ENCODE peak calls at places on chromosomes 13 and 19, in seven cellular contexts. S is right atrium auricular region, K is breast epithelium, L is LNCaP clone FGC, D is cardiac fibroblast, W is D721Med, H is natural killer cell. E is an unnamed sample.
A peak's percentile ranks its signal among the peaks of the same experiment; 100 is the strongest.

GRCh38 chr13:94272038-94272437 is 207.4 kb downstream of the DCT start:
- DNase-seq in S (no peak), K (no peak), L (no peak), D (peak; percentile 24), W (no peak), H (no peak), E (no peak)

GRCh38 chr19:58492265-58492664 is 16.1 kb downstream of the ZNF446 start:
- DNase-seq in S (no peak), K (no peak), L (no peak), D (no peak), W (no peak), H (no peak), E (no peak)

GRCh38 chr13:59111711-59112110 is 1052.0 kb downstream of the DIAPH3 start:
- DNase-seq in S (no peak), K (no peak), L (no peak), D (peak; percentile 86), W (no peak), H (no peak), E (no peak)

GRCh38 chr13:41694902-41695301 is 237.6 kb downstream of the RGCC start:
- DNase-seq in S (peak; percentile 61), K (no peak), L (no peak), D (peak; percentile 98), W (no peak), H (no peak), E (peak; percentile 40)

GRCh38 chr19:33746159-33746558 is 50.5 kb upstream of the KCTD15 start:
- DNase-seq in S (no peak), K (no peak), L (no peak), D (no peak), W (no peak), H (no peak), E (no peak)

GRCh38 chr13:113489549-113490495 is 689 bp downstream of the DCUN1D2 start:
- DNase-seq in S (no peak), K (no peak), L (no peak), D (peak; percentile 48), W (no peak), H (no peak), E (peak; percentile 1)

GRCh38 chr13:25463496-25463895 is 91.7 kb downstream of the ATP8A2 start:
- DNase-seq in S (no peak), K (no peak), L (no peak), D (peak; percentile 11), W (no peak), H (no peak), E (no peak)

GRCh38 chr13:106550570-106551135 is 15.2 kb upstream of the EFNB2 start:
- DNase-seq in S (no peak), K (no peak), L (peak; percentile 91), D (no peak), W (no peak), H (no peak), E (no peak)

GRCh38 chr13:70723732-70724131 is 615.5 kb upstream of the KLHL1 start:
- DNase-seq in S (no peak), K (no peak), L (no peak), D (peak; percentile 9), W (no peak), H (no peak), E (no peak)

GRCh38 chr13:110116072-110116487 is 190.9 kb downstream of the COL4A1 start:
- DNase-seq in S (no peak), K (no peak), L (no peak), D (peak; percentile 77), W (peak; percentile 57), H (peak; percentile 34), E (peak; percentile 63)

GRCh38 chr13:113367020-113367560 is 3.2 kb upstream of the GRTP1 start:
- DNase-seq in S (peak; percentile 57), K (no peak), L (no peak), D (no peak), W (no peak), H (no peak), E (no peak)

GRCh38 chr13:60765700-60766411 is 368.8 kb downstream of the TDRD3 start:
- DNase-seq in S (peak; percentile 61), K (no peak), L (no peak), D (peak; percentile 11), W (no peak), H (no peak), E (no peak)

GRCh38 chr13:104318121-104318520 is 1251.9 kb upstream of the SLC10A2 start:
- DNase-seq in S (no peak), K (no peak), L (peak; percentile 49), D (peak; percentile 68), W (no peak), H (no peak), E (no peak)
- TF ChIP-seq CTCF in S (no peak), K (no peak), L (peak; percentile 61), D (peak; percentile 52), W (peak; percentile 56), H (no peak), E (no peak)

DNA sequence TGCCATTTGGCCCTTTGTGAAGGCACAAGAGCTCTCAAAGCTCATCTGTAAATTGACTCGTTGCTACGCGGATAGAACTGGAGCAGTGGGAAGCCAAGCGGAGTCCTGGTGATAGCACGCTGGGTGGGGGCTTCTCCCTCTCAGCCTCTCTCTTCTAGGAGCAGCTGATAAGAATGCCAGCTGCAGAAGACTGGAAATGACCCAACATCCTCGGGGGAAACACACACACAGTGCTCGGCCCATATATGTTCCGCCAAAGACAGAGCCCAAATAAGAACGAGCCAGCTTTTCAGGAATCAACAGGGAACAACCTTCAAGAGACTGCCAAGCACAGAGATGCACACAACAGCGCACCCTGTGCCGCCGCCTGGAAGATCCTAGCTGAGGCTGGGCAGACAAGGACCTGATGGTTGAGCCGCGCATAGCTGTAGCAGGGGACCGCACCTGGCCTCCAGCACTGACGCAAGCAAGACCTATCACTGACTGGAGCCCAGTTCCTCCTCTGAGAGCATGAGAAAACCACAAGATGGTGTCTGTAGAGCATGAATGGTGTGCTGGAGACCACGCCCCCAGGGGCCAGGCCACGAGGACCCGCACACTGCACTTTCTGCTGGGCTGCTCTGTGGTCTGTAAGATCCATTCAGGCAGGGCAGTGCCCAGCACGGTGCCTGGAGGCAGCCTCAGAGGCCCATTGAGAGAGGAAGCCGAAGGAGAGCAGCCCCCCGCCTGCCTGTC is 16.0 kb upstream of the SLC35E1 start:
- DNase-seq in S (no peak), K (no peak), L (no peak), D (peak; percentile 43), W (no peak), H (peak; percentile 62), E (no peak)
- TF ChIP-seq CTCF in S (no peak), K (no peak), L (no peak), D (no peak), W (no peak), H (no peak), E (no peak)

GRCh38 chr19:35988824-35989223 is 6.2 kb upstream of the SDHAF1 start:
- DNase-seq in S (no peak), K (no peak), L (no peak), D (no peak), W (no peak), H (no peak), E (no peak)

GRCh38 chr19:35987571-35987896 is 7.5 kb upstream of the SDHAF1 start:
- DNase-seq in S (no peak), K (no peak), L (no peak), D (no peak), W (no peak), H (no peak), E (no peak)

GRCh38 chr19:35983177-35983576 is 11.8 kb upstream of the SDHAF1 start:
- DNase-seq in S (no peak), K (no peak), L (no peak), D (no peak), W (no peak), H (no peak), E (no peak)

GRCh38 chr19:35986111-35986510 is 8.9 kb upstream of the SDHAF1 start:
- DNase-seq in S (no peak), K (no peak), L (no peak), D (no peak), W (no peak), H (no peak), E (no peak)

DNA sequence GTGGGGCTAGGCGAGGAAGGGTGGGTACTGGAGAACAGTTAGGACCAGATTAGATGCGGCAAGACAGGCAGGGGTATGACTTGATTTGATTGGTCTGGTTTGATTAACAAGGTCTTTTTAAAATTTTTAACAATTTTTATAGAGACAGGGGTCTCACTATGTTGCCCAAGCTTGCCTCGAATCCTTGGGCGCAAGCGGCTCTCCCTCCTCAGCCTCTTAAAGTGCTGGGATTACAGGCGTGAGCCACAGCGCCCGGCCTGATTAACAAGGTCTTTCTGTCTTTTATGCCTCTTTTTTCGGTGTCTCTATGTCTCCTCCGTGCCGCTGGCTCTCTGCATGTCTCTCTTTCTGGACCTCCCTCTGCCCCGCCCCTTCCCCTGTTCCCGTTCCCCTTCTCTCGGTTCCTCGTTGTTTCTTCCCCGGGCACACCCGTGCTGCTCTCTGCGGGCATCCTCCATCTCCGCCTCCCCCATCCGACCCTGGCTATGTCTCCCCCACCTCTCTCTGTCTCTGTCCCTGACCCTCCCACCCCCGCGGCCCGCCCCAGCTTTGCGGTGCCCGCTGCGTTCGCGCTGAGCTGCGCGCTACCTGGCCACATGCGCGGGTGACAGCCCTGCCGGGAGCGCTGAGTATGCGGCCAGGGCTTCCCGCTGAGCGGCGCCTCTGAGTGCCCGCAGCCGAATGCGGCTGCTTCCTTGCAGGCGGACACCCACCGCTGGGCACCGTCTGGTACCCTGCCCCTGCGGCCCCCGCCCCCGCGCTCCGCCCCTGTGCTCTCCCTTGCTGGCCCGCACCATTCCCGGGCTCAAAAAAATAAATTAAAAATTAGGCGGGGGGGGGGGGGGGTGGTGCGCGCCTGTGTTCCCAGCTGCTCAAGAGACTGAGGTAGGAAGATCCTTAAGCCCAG is 8.1 kb upstream of the SDHAF1 start:
- DNase-seq in S (no peak), K (no peak), L (no peak), D (no peak), W (peak; percentile 67), H (no peak), E (peak; percentile 49)
- TF ChIP-seq CTCF in S (no peak), K (no peak), L (peak; percentile 15), D (no peak), W (no peak), H (no peak), E (no peak)

GRCh38 chr19:14576363-14576762 is 4.5 kb upstream of the NDUFB7 start:
- DNase-seq in S (no peak), K (no peak), L (no peak), D (no peak), W (no peak), H (no peak), E (no peak)

GRCh38 chr19:14582894-14583340 is at the start of gene CLEC17A:
- DNase-seq in S (no peak), K (no peak), L (no peak), D (no peak), W (no peak), H (no peak), E (no peak)

GRCh38 chr19:14577885-14578427 is 4.9 kb upstream of the CLEC17A start:
- DNase-seq in S (no peak), K (no peak), L (no peak), D (no peak), W (no peak), H (no peak), E (no peak)

GRCh38 chr19:14577264-14577663 is 5.4 kb upstream of the NDUFB7 start:
- DNase-seq in S (no peak), K (no peak), L (no peak), D (no peak), W (no peak), H (no peak), E (no peak)

DNA sequence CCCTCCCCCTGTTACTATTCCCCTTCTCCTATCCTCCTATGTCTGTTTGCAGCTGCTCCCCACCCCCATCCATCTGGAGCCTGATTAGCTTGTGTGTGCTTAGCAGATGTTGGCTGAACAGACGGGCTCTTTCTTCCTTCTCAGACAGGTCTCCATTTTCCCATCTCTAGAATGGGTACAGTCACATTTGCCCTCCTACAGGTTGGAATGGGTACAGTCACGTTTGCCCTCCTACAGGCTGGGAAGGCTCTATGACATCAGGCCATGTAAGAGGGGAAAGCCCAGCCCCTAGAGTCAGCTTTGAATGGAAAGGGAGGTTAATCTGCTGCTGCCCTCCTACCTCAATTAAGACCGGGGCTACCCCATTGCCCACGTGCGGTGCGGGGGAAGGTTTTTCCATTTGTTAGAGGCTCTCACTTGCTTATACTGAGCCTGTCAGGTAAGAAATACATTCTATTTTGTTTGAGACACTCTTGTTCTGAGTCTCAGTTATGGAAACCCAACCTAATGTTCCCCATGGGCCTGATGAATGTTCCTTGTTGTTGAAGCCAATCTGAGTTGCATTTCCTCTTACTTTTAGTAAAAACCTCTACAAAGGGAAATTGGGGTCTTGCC is 2.2 kb upstream of the CLEC17A start:
- DNase-seq in S (no peak), K (no peak), L (no peak), D (no peak), W (no peak), H (no peak), E (no peak)
- TF ChIP-seq CTCF in S (no peak), K (no peak), L (no peak), D (no peak), W (no peak), H (no peak), E (no peak)